ENCODE peak calls at places on chromosomes 16 and 17, in eight cellular contexts. One of them, this sample, is unnamed.

GRCh38 chr16:1172651-1173050 is 19.7 kb downstream of the CACNA1H start:
- DNase-seq in non-pigmented ciliary epithelial cell: no peak
- DNase-seq in left lung: no peak
- DNase-seq in ACHN: no peak
- DNase-seq in fibroblast of pulmonary artery: no peak
- DNase-seq in HFFc6: no peak
- DNase-seq in brain pericyte: no peak
- DNase-seq in mesendoderm: no peak
- DNase-seq in this sample: no peak

GRCh38 chr17:50314456-50315011 is 31.4 kb upstream of the XYLT2 start:
- DNase-seq in left lung: no peak
- DNase-seq in fibroblast of pulmonary artery: no peak
- DNase-seq in brain pericyte: no peak
- DNase-seq in non-pigmented ciliary epithelial cell: no peak
- DNase-seq in ACHN: no peak
- DNase-seq in mesendoderm: no peak
- DNase-seq in HFFc6: no peak
- DNase-seq in this sample: no peak

GRCh38 chr17:32852811-32853210 is 24.1 kb downstream of the MYO1D start:
- DNase-seq in ACHN: no peak
- DNase-seq in fibroblast of pulmonary artery: no peak
- DNase-seq in mesendoderm: no peak
- DNase-seq in HFFc6: peak; percentile 11
- DNase-seq in left lung: no peak
- DNase-seq in brain pericyte: no peak
- DNase-seq in non-pigmented ciliary epithelial cell: no peak
- DNase-seq in this sample: no peak

GRCh38 chr17:27494192-27495091 is 38.2 kb downstream of the KSR1 start:
- DNase-seq in mesendoderm: peak; percentile 69
- DNase-seq in non-pigmented ciliary epithelial cell: no peak
- DNase-seq in ACHN: peak; percentile 61
- DNase-seq in fibroblast of pulmonary artery: peak; percentile 55
- DNase-seq in brain pericyte: no peak
- DNase-seq in left lung: peak; percentile 85
- DNase-seq in HFFc6: no peak
- DNase-seq in this sample: peak; percentile 76

GRCh38 chr16:83806036-83806435 is 1.7 kb upstream of the HSBP1 start:
- DNase-seq in non-pigmented ciliary epithelial cell: no peak
- DNase-seq in ACHN: no peak
- DNase-seq in fibroblast of pulmonary artery: no peak
- DNase-seq in brain pericyte: no peak
- DNase-seq in left lung: no peak
- DNase-seq in mesendoderm: no peak
- DNase-seq in HFFc6: no peak
- DNase-seq in this sample: no peak

GRCh38 chr16:67525176-67525860 is 3.3 kb upstream of the RIPOR1 start:
- DNase-seq in ACHN: peak; percentile 35
- DNase-seq in non-pigmented ciliary epithelial cell: no peak
- DNase-seq in fibroblast of pulmonary artery: peak; percentile 20
- DNase-seq in HFFc6: peak; percentile 37
- DNase-seq in left lung: no peak
- DNase-seq in brain pericyte: no peak
- DNase-seq in mesendoderm: no peak
- DNase-seq in this sample: no peak

GRCh38 chr17:57906910-57907309 is 48.3 kb downstream of the CUEDC1 start:
- DNase-seq in fibroblast of pulmonary artery: no peak
- DNase-seq in brain pericyte: no peak
- DNase-seq in left lung: no peak
- DNase-seq in HFFc6: no peak
- DNase-seq in non-pigmented ciliary epithelial cell: no peak
- DNase-seq in ACHN: peak; percentile 51
- DNase-seq in mesendoderm: peak; percentile 80
- DNase-seq in this sample: no peak

GRCh38 chr16:64964126-64964540 is 157.7 kb downstream of the CDH11 start:
- DNase-seq in non-pigmented ciliary epithelial cell: peak; percentile 63
- DNase-seq in ACHN: no peak
- DNase-seq in left lung: no peak
- DNase-seq in mesendoderm: no peak
- DNase-seq in fibroblast of pulmonary artery: peak; percentile 79
- DNase-seq in brain pericyte: no peak
- DNase-seq in HFFc6: peak; percentile 72
- DNase-seq in this sample: no peak

GRCh38 chr17:42248351-42249179 is 27.6 kb downstream of the STAT5B start:
- DNase-seq in brain pericyte: peak; percentile 51
- DNase-seq in left lung: peak; percentile 84
- DNase-seq in non-pigmented ciliary epithelial cell: no peak
- DNase-seq in mesendoderm: peak; percentile 18
- DNase-seq in fibroblast of pulmonary artery: peak; percentile 98
- DNase-seq in HFFc6: peak; percentile 36
- DNase-seq in ACHN: peak; percentile 86
- DNase-seq in this sample: no peak

GRCh38 chr16:3127745-3128144 is 7.1 kb upstream of the ZNF213 start:
- DNase-seq in non-pigmented ciliary epithelial cell: no peak
- DNase-seq in brain pericyte: no peak
- DNase-seq in mesendoderm: no peak
- DNase-seq in fibroblast of pulmonary artery: no peak
- DNase-seq in ACHN: no peak
- DNase-seq in left lung: no peak
- DNase-seq in HFFc6: no peak
- DNase-seq in this sample: no peak

GRCh38 chr17:38609280-38610031 is 3.7 kb upstream of the SRCIN1 start:
- DNase-seq in non-pigmented ciliary epithelial cell: no peak
- DNase-seq in mesendoderm: peak; percentile 93
- DNase-seq in fibroblast of pulmonary artery: no peak
- DNase-seq in HFFc6: no peak
- DNase-seq in brain pericyte: no peak
- DNase-seq in left lung: no peak
- DNase-seq in ACHN: no peak
- DNase-seq in this sample: no peak

GRCh38 chr17:73657473-73658116 is 13.3 kb upstream of the SDK2 start:
- DNase-seq in fibroblast of pulmonary artery: peak; percentile 17
- DNase-seq in non-pigmented ciliary epithelial cell: no peak
- DNase-seq in ACHN: peak; percentile 60
- DNase-seq in brain pericyte: no peak
- DNase-seq in HFFc6: no peak
- DNase-seq in left lung: no peak
- DNase-seq in mesendoderm: peak; percentile 84
- DNase-seq in this sample: peak; percentile 73

GRCh38 chr17:78341559-78342437 is 18.1 kb downstream of the SOCS3 start:
- DNase-seq in left lung: peak; percentile 79
- DNase-seq in HFFc6: peak; percentile 68
- DNase-seq in mesendoderm: peak; percentile 87
- DNase-seq in brain pericyte: no peak
- DNase-seq in ACHN: peak; percentile 86
- DNase-seq in fibroblast of pulmonary artery: peak; percentile 81
- DNase-seq in non-pigmented ciliary epithelial cell: no peak
- DNase-seq in this sample: peak; percentile 81

GRCh38 chr17:75842963-75843576 is 1.1 kb downstream of the UNC13D start:
- DNase-seq in fibroblast of pulmonary artery: no peak
- DNase-seq in left lung: no peak
- DNase-seq in HFFc6: no peak
- DNase-seq in ACHN: no peak
- DNase-seq in brain pericyte: no peak
- DNase-seq in non-pigmented ciliary epithelial cell: no peak
- DNase-seq in mesendoderm: no peak
- DNase-seq in this sample: no peak

GRCh38 chr17:76781056-76781982 is 43.4 kb downstream of the MFSD11 start:
- DNase-seq in non-pigmented ciliary epithelial cell: no peak
- DNase-seq in ACHN: peak; percentile 19
- DNase-seq in fibroblast of pulmonary artery: no peak
- DNase-seq in HFFc6: no peak
- DNase-seq in brain pericyte: no peak
- DNase-seq in left lung: no peak
- DNase-seq in mesendoderm: peak; percentile 54
- DNase-seq in this sample: no peak

GRCh38 chr16:48613061-48613957 is 3.3 kb upstream of the N4BP1 start:
- DNase-seq in non-pigmented ciliary epithelial cell: no peak
- DNase-seq in left lung: no peak
- DNase-seq in brain pericyte: no peak
- DNase-seq in ACHN: no peak
- DNase-seq in fibroblast of pulmonary artery: peak; percentile 73
- DNase-seq in HFFc6: peak; percentile 85
- DNase-seq in mesendoderm: peak; percentile 61
- DNase-seq in this sample: peak; percentile 43

GRCh38 chr16:23337836-23338550 is 35.9 kb downstream of the SCNN1B start:
- DNase-seq in fibroblast of pulmonary artery: no peak
- DNase-seq in mesendoderm: no peak
- DNase-seq in ACHN: no peak
- DNase-seq in left lung: no peak
- DNase-seq in non-pigmented ciliary epithelial cell: no peak
- DNase-seq in HFFc6: no peak
- DNase-seq in brain pericyte: no peak
- DNase-seq in this sample: no peak

GRCh38 chr17:67095803-67096202 is 51.4 kb downstream of the CACNG1 start:
- DNase-seq in fibroblast of pulmonary artery: peak; percentile 57
- DNase-seq in non-pigmented ciliary epithelial cell: peak; percentile 30
- DNase-seq in brain pericyte: no peak
- DNase-seq in mesendoderm: no peak
- DNase-seq in HFFc6: peak; percentile 7
- DNase-seq in left lung: no peak
- DNase-seq in ACHN: no peak
- DNase-seq in this sample: no peak

GRCh38 chr16:2874032-2874431 is 9.0 kb upstream of the FLYWCH2 start:
- DNase-seq in brain pericyte: no peak
- DNase-seq in non-pigmented ciliary epithelial cell: no peak
- DNase-seq in fibroblast of pulmonary artery: no peak
- DNase-seq in HFFc6: no peak
- DNase-seq in mesendoderm: no peak
- DNase-seq in ACHN: no peak
- DNase-seq in left lung: no peak
- DNase-seq in this sample: no peak

GRCh38 chr17:7831233-7831632 is 2.8 kb upstream of the KDM6B start:
- DNase-seq in mesendoderm: no peak
- DNase-seq in HFFc6: no peak
- DNase-seq in fibroblast of pulmonary artery: no peak
- DNase-seq in ACHN: no peak
- DNase-seq in left lung: no peak
- DNase-seq in non-pigmented ciliary epithelial cell: no peak
- DNase-seq in brain pericyte: no peak
- DNase-seq in this sample: no peak

GRCh38 chr16:69316595-69317034 is 5.5 kb downstream of the VPS4A start:
- DNase-seq in HFFc6: no peak
- DNase-seq in non-pigmented ciliary epithelial cell: no peak
- DNase-seq in ACHN: no peak
- DNase-seq in brain pericyte: no peak
- DNase-seq in mesendoderm: no peak
- DNase-seq in fibroblast of pulmonary artery: no peak
- DNase-seq in left lung: no peak
- DNase-seq in this sample: no peak

GRCh38 chr17:57921342-57921741 is 33.9 kb downstream of the CUEDC1 start:
- DNase-seq in left lung: no peak
- DNase-seq in mesendoderm: no peak
- DNase-seq in ACHN: no peak
- DNase-seq in non-pigmented ciliary epithelial cell: no peak
- DNase-seq in HFFc6: no peak
- DNase-seq in brain pericyte: no peak
- DNase-seq in fibroblast of pulmonary artery: peak; percentile 77
- DNase-seq in this sample: no peak

GRCh38 chr16:87198328-87198731 is 118.9 kb downstream of the C16orf95 start:
- DNase-seq in brain pericyte: no peak
- DNase-seq in left lung: no peak
- DNase-seq in ACHN: no peak
- DNase-seq in non-pigmented ciliary epithelial cell: no peak
- DNase-seq in fibroblast of pulmonary artery: no peak
- DNase-seq in HFFc6: no peak
- DNase-seq in mesendoderm: peak; percentile 69
- DNase-seq in this sample: no peak

GRCh38 chr16:27994686-27995085 is 68.8 kb downstream of the GSG1L start:
- DNase-seq in fibroblast of pulmonary artery: no peak
- DNase-seq in brain pericyte: no peak
- DNase-seq in HFFc6: no peak
- DNase-seq in left lung: no peak
- DNase-seq in non-pigmented ciliary epithelial cell: no peak
- DNase-seq in ACHN: no peak
- DNase-seq in mesendoderm: no peak
- DNase-seq in this sample: no peak

GRCh38 chr17:15965510-15965909 is 20.6 kb downstream of the ADORA2B start:
- DNase-seq in fibroblast of pulmonary artery: no peak
- DNase-seq in HFFc6: no peak
- DNase-seq in brain pericyte: no peak
- DNase-seq in non-pigmented ciliary epithelial cell: no peak
- DNase-seq in ACHN: no peak
- DNase-seq in left lung: no peak
- DNase-seq in mesendoderm: no peak
- DNase-seq in this sample: no peak

GRCh38 chr16:84117482-84117843 is 721 bp upstream of the MBTPS1 start:
- DNase-seq in brain pericyte: no peak
- DNase-seq in fibroblast of pulmonary artery: peak; percentile 49
- DNase-seq in mesendoderm: peak; percentile 61
- DNase-seq in left lung: no peak
- DNase-seq in non-pigmented ciliary epithelial cell: no peak
- DNase-seq in ACHN: no peak
- DNase-seq in HFFc6: peak; percentile 25
- DNase-seq in this sample: no peak

GRCh38 chr16:11205754-11206459 is 50.1 kb downstream of the SOCS1 start:
- DNase-seq in brain pericyte: no peak
- DNase-seq in fibroblast of pulmonary artery: peak; percentile 91
- DNase-seq in left lung: no peak
- DNase-seq in HFFc6: no peak
- DNase-seq in mesendoderm: peak; percentile 66
- DNase-seq in non-pigmented ciliary epithelial cell: no peak
- DNase-seq in ACHN: no peak
- DNase-seq in this sample: peak; percentile 77

GRCh38 chr17:64063766-64064224 is 43.4 kb upstream of the ICAM2 start:
- DNase-seq in non-pigmented ciliary epithelial cell: no peak
- DNase-seq in ACHN: peak; percentile 35
- DNase-seq in HFFc6: no peak
- DNase-seq in mesendoderm: peak; percentile 91
- DNase-seq in brain pericyte: no peak
- DNase-seq in fibroblast of pulmonary artery: peak; percentile 67
- DNase-seq in left lung: peak; percentile 73
- DNase-seq in this sample: peak; percentile 49

GRCh38 chr17:65588194-65588808 is 26.9 kb upstream of the AXIN2 start:
- DNase-seq in mesendoderm: peak; percentile 72
- DNase-seq in non-pigmented ciliary epithelial cell: no peak
- DNase-seq in fibroblast of pulmonary artery: no peak
- DNase-seq in HFFc6: no peak
- DNase-seq in brain pericyte: no peak
- DNase-seq in left lung: peak; percentile 78
- DNase-seq in ACHN: no peak
- DNase-seq in this sample: no peak

GRCh38 chr16:15521758-15522509 is 87.5 kb downstream of the BMERB1 start:
- DNase-seq in brain pericyte: no peak
- DNase-seq in mesendoderm: peak; percentile 23
- DNase-seq in left lung: no peak
- DNase-seq in fibroblast of pulmonary artery: peak; percentile 78
- DNase-seq in non-pigmented ciliary epithelial cell: no peak
- DNase-seq in HFFc6: no peak
- DNase-seq in ACHN: no peak
- DNase-seq in this sample: no peak

GRCh38 chr17:50947844-50948514 is 81.8 kb upstream of the TOB1 start:
- DNase-seq in left lung: peak; percentile 82
- DNase-seq in HFFc6: no peak
- DNase-seq in fibroblast of pulmonary artery: no peak
- DNase-seq in mesendoderm: no peak
- DNase-seq in ACHN: no peak
- DNase-seq in non-pigmented ciliary epithelial cell: no peak
- DNase-seq in brain pericyte: no peak
- DNase-seq in this sample: peak; percentile 95

This sample was measured in Calu3.